ENCODE peak calls at places on chromosomes 6 and 20, in nine cellular contexts. J is breast epithelium, G is GM23338, E is ovary, W is PC-3, N is stomach, V is GM23248, U is aorta, T is esophagus squamous epithelium. C is an unnamed sample. For H3K4me1, the result is how much of the 10 kb centered on the place peaks cover.

GRCh38 chr6:7640607-7641577 is 50.9 kb downstream of the SNRNP48 start:
- DNase-seq in J (no peak), G (peak), E (no peak), W (peak), N (no peak), V (peak), U (no peak), T (no peak), C (no peak)

GRCh38 chr6:113558966-113559365 is 298.2 kb upstream of the MARCKS start:
- DNase-seq in J (no peak), G (no peak), E (no peak), W (peak), N (no peak), V (peak), U (no peak), T (no peak), C (no peak)

GRCh38 chr6:39367661-39368060 is 45.2 kb upstream of the KCNK16 start:
- DNase-seq in J (no peak), G (no peak), E (no peak), W (no peak), N (no peak), V (no peak), U (no peak), T (no peak), C (no peak)

GRCh38 chr6:156816505-156816904 is 39.3 kb downstream of the ARID1B start:
- DNase-seq in J (no peak), G (no peak), E (no peak), W (no peak), N (peak), V (no peak), U (no peak), T (no peak), C (peak)

GRCh38 chr6:132461958-132462357 is 51.0 kb downstream of the STX7 start:
- DNase-seq in J (no peak), G (no peak), E (no peak), W (peak), N (no peak), V (no peak), U (no peak), T (no peak), C (no peak)

GRCh38 chr6:115891111-115891669 is 169.5 kb downstream of the FRK start:
- DNase-seq in J (no peak), G (no peak), E (no peak), W (peak), N (no peak), V (peak), U (no peak), T (no peak), C (no peak)

GRCh38 chr20:53186630-53187029 is 214.5 kb downstream of the TSHZ2 start:
- DNase-seq in J (no peak), G (peak), E (no peak), W (peak), N (no peak), V (no peak), U (no peak), T (no peak), C (no peak)

GRCh38 chr6:91608428-91608827 is 1021.6 kb upstream of the MAP3K7 start:
- DNase-seq in J (no peak), G (peak), E (no peak), W (no peak), N (no peak), V (no peak), U (no peak), T (no peak), C (no peak)

GRCh38 chr6:122838060-122838780 is 49.2 kb downstream of the SMPDL3A start:
- DNase-seq in J (no peak), G (peak), E (no peak), W (peak), N (no peak), V (peak), U (no peak), T (no peak), C (no peak)

GRCh38 chr6:99031957-99032356 is 84.2 kb upstream of the FBXL4 start:
- DNase-seq in J (no peak), G (no peak), E (no peak), W (no peak), N (no peak), V (no peak), U (no peak), T (no peak), C (no peak)

GRCh38 chr6:152004036-152004566 is 196.6 kb downstream of the ESR1 start:
- DNase-seq in J (no peak), G (no peak), E (no peak), W (no peak), N (no peak), V (peak), U (no peak), T (no peak), C (no peak)

GRCh38 chr6:85574932-85575598 is 18.6 kb downstream of the SNX14 start:
- DNase-seq in J (no peak), G (no peak), E (no peak), W (peak), N (no peak), V (peak), U (no peak), T (no peak), C (no peak)

GRCh38 chr20:60009318-60009717 is 51.1 kb downstream of the CDH26 start:
- DNase-seq in J (no peak), G (no peak), E (no peak), W (no peak), N (no peak), V (no peak), U (no peak), T (no peak), C (no peak)

GRCh38 chr20:17641520-17641964 is 40.5 kb downstream of the RRBP1 start:
- DNase-seq in J (no peak), G (no peak), E (no peak), W (no peak), N (no peak), V (no peak), U (no peak), T (no peak), C (no peak)
- H3K4me1 ChIP-seq in J (under half), G (under half), E (under half), W (under half), N (under half), V (under half), U (under half), T (under half), C (under half)

GRCh38 chr6:56538851-56539250 is 103.8 kb downstream of the DST start:
- DNase-seq in J (no peak), G (no peak), E (no peak), W (no peak), N (no peak), V (no peak), U (no peak), T (no peak), C (no peak)
- H3K27ac ChIP-seq in J (peak), G (no peak), E (no peak), W (peak), N (peak), V (no peak), U (no peak), T (peak), C (peak)

GRCh38 chr6:100968934-100969333 is 87.8 kb upstream of the ASCC3 start:
- DNase-seq in J (no peak), G (peak), E (no peak), W (no peak), N (no peak), V (no peak), U (no peak), T (no peak), C (no peak)
- H3K4me1 ChIP-seq in J (under half), G (under half), E (under half), W (under half), N (under half), V (under half), U (under half), T (under half), C (under half)

GRCh38 chr6:36068603-36069002 is 41.0 kb downstream of the MAPK14 start:
- DNase-seq in J (no peak), G (no peak), E (no peak), W (no peak), N (no peak), V (no peak), U (no peak), T (no peak), C (no peak)

GRCh38 chr6:36068012-36068392 is 40.4 kb downstream of the MAPK14 start:
- DNase-seq in J (no peak), G (no peak), E (no peak), W (no peak), N (no peak), V (no peak), U (no peak), T (no peak), C (no peak)

GRCh38 chr6:36067374-36068011 is 39.9 kb downstream of the MAPK14 start:
- DNase-seq in J (no peak), G (no peak), E (no peak), W (no peak), N (no peak), V (peak), U (no peak), T (no peak), C (no peak)

GRCh38 chr6:36064770-36065396 is 37.3 kb downstream of the MAPK14 start:
- DNase-seq in J (no peak), G (no peak), E (no peak), W (peak), N (no peak), V (no peak), U (no peak), T (no peak), C (no peak)

DNA sequence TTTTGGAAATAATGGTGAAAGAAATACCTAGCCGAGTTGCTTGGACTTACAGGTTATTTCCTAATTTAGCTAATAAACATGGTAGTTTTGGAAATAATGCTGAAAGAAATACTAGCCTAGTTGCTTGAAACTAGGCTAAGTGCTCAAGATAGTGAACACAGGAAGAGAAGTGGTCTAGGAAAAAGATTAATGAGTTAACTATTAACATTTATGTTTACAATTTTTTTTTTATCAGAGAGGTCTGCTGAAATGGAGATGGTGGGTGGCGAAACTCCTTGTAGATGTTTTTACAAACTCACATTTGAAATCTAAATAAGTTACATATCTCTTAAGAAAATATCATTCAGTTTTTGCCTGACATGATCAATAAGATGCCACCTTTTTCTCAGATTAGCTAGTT is 39.2 kb downstream of the MAPK14 start:
- DNase-seq in J (no peak), G (no peak), E (no peak), W (no peak), N (no peak), V (no peak), U (no peak), T (no peak), C (no peak)
- H3K27ac ChIP-seq in J (no peak), G (no peak), E (no peak), W (no peak), N (peak), V (no peak), U (no peak), T (no peak), C (no peak)

GRCh38 chr6:71822626-71823025 is 63.7 kb upstream of the RIMS1 start:
- DNase-seq in J (no peak), G (no peak), E (no peak), W (no peak), N (no peak), V (peak), U (no peak), T (no peak), C (no peak)
- H3K4me1 ChIP-seq in J (under half), G (under half), E (under half), W (under half), N (under half), V (under half), U (under half), T (under half), C (under half)

DNA sequence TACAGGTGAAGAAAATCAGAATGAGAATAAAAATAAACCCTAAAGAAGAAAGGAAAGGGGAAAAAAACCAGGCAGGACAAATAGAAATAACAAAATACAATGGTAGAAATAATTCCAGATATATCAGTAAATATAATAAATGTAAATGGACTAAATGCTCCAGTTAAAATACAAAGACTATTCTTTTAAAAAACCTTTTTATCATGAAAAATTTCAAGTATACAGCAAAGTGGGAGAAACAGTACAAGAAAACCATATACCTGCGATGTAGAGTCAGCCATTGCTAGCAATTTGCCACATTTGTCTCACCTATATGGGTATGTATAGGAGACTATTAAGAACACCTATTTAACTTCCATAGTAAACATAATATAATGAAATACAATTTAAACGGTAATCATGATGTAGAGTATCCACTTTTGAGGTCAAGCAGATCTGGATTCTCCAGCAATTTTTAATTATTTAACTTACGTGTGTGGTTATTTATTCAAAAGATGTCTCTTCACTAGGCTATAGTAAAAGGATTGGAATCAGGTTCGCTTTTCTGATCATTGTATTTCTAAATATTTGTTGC is 914 bp upstream of the VAPB start:
- DNase-seq in J (no peak), G (no peak), E (no peak), W (no peak), N (no peak), V (no peak), U (no peak), T (no peak), C (no peak)
- H3K27ac ChIP-seq in J (peak), G (no peak), E (no peak), W (no peak), N (peak), V (no peak), U (no peak), T (no peak), C (peak)

DNA sequence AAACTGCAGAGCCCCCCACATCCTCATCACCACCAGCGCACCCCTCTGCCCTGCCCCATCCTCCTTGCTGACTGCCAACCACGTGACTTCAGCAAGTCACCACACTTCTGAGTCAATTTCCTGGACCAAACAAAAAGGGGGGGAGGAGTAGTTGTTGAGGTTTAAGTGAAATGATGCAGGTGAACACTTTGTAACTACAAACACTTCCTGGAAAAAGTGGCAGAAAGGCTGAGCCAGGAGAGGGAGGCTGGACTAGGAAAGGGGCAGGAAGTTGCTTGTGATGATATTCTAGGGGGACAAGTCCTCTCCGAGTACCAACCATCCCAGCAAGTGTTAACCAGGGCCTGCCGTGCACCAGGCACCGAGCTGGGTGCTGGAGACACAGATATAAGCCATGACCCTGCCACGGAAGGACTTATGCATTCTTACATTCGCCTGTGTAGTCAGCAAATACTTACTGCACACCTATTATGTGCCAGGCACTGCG is 67.4 kb downstream of the PREX1 start:
- DNase-seq in J (no peak), G (no peak), E (no peak), W (peak), N (peak), V (peak), U (no peak), T (no peak), C (no peak)
- H3K4me1 ChIP-seq in J (under half), G (under half), E (under half), W (under half), N (under half), V (under half), U (under half), T (under half), C (under half)

GRCh38 chr20:51756653-51757052 is 11.5 kb downstream of the ATP9A start:
- DNase-seq in J (no peak), G (no peak), E (no peak), W (no peak), N (no peak), V (no peak), U (no peak), T (no peak), C (no peak)
- H3K27ac ChIP-seq in J (no peak), G (no peak), E (no peak), W (no peak), N (peak), V (no peak), U (no peak), T (peak), C (no peak)

GRCh38 chr6:33413200-33413599 is 2.4 kb downstream of the PHF1 start:
- DNase-seq in J (no peak), G (no peak), E (no peak), W (no peak), N (no peak), V (no peak), U (no peak), T (no peak), C (no peak)
- H3K4me1 ChIP-seq in J (under half), G (under half), E (under half), W (under half), N (half or more), V (under half), U (under half), T (half or more), C (under half)

DNA sequence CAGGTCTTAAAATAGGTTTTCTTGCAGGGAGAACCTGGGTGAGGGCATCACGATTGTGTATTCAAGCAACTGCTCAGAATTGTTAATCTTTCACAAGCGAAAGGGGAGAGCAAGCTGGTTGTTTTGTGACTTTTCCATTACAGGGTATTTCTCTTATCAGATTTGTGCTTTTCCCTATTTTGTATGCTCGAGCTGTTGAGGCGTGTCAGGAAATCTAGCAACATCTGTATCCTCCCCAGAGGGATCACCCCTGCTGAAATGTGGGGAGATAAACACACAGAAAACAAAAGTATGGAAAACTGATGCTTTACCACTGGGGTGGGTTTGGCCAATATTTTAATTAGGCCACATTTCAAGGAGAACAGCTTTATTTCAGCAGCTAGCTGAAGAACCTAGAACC is 187.0 kb downstream of the DTNBP1 start:
- DNase-seq in J (no peak), G (no peak), E (no peak), W (no peak), N (no peak), V (no peak), U (no peak), T (no peak), C (no peak)
- H3K27ac ChIP-seq in J (no peak), G (peak), E (no peak), W (no peak), N (peak), V (no peak), U (peak), T (peak), C (peak)

C was measured in gastrocnemius medialis.